ENCODE peak calls at places on chromosomes 3 and 15, in eight cellular contexts. G is fibroblast of pulmonary artery, Z is heart left ventricle, H is body of pancreas, Q is Calu3, W is mammary epithelial cell, N is GM12865, Y is bronchial epithelial cell. E is an unnamed sample.

GRCh38 chr3:111577798-111578685 is 17.1 kb downstream of the ZBED2 start:
- DNase-seq in G (peak; percentile 89), Z (no peak), H (no peak), Q (peak; percentile 32), W (peak; percentile 80), N (peak; percentile 52), Y (peak; percentile 90), E (peak; percentile 28)

GRCh38 chr3:54225841-54226528 is 103.6 kb downstream of the CACNA2D3 start:
- DNase-seq in G (no peak), Z (no peak), H (no peak), Q (no peak), W (no peak), N (no peak), Y (no peak), E (no peak)

GRCh38 chr15:61032600-61033286 is 196.4 kb downstream of the RORA start:
- DNase-seq in G (no peak), Z (no peak), H (peak; percentile 13), Q (no peak), W (no peak), N (no peak), Y (no peak), E (no peak)

GRCh38 chr3:24614353-24614752 is 119.7 kb upstream of the THRB start:
- DNase-seq in G (no peak), Z (no peak), H (no peak), Q (no peak), W (no peak), N (no peak), Y (no peak), E (no peak)

GRCh38 chr15:80367661-80368060 is 36.5 kb upstream of the ARNT2 start:
- DNase-seq in G (no peak), Z (no peak), H (no peak), Q (no peak), W (peak; percentile 1), N (no peak), Y (no peak), E (no peak)

GRCh38 chr15:32919749-32920414 is 202.1 kb downstream of the GREM1 start:
- DNase-seq in G (peak; percentile 90), Z (no peak), H (no peak), Q (no peak), W (no peak), N (no peak), Y (no peak), E (no peak)

GRCh38 chr15:52653451-52653964 is 25.7 kb downstream of the ATOSA start:
- DNase-seq in G (peak; percentile 90), Z (no peak), H (no peak), Q (peak; percentile 10), W (peak; percentile 71), N (no peak), Y (peak; percentile 96), E (no peak)

GRCh38 chr3:78022232-78022631 is 982.3 kb downstream of the ROBO2 start:
- DNase-seq in G (no peak), Z (no peak), H (no peak), Q (no peak), W (no peak), N (no peak), Y (peak; percentile 2), E (no peak)

GRCh38 chr3:5568451-5568850 is 380.9 kb downstream of the EDEM1 start:
- DNase-seq in G (no peak), Z (no peak), H (no peak), Q (peak; percentile 10), W (peak; percentile 1), N (peak; percentile 44), Y (peak; percentile 17), E (no peak)
- TF ChIP-seq CTCF in G (no peak), Z (no peak), H (no peak), Q (no peak), W (peak; percentile 6), N (no peak), Y (no peak), E (peak; percentile 7)

DNA sequence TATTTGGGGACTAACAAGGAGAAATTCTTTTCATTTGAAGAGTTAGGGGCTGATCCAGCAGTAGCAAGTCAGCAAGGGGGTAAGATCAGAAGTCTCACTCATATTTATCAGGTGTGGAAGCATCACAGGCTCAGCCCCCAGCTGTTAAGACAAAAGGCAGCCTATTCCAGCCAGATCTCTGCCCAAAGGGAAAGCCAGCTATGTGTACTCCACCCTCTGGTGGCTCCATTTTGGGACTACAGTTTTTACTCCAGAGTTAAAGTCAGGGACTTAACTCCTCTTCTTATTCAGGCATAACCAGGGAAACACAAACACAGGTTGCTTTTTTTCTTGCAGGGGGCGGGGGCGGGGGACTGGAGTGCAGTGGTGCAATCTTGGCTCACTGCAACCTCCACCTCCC is 19.2 kb downstream of the UBP1 start:
- DNase-seq in G (no peak), Z (no peak), H (no peak), Q (no peak), W (no peak), N (no peak), Y (no peak), E (no peak)
- TF ChIP-seq CTCF in G (no peak), Z (no peak), H (no peak), Q (no peak), W (no peak), N (no peak), Y (no peak), E (no peak)

GRCh38 chr3:62557983-62558382 is 184.6 kb upstream of the FEZF2 start:
- DNase-seq in G (no peak), Z (no peak), H (no peak), Q (no peak), W (no peak), N (no peak), Y (no peak), E (no peak)

GRCh38 chr3:62557450-62557849 is 184.1 kb upstream of the FEZF2 start:
- DNase-seq in G (no peak), Z (no peak), H (no peak), Q (no peak), W (no peak), N (no peak), Y (no peak), E (no peak)

GRCh38 chr3:62558549-62559112 is 185.3 kb upstream of the FEZF2 start:
- DNase-seq in G (peak; percentile 45), Z (no peak), H (no peak), Q (peak; percentile 19), W (no peak), N (peak; percentile 23), Y (peak; percentile 26), E (peak; percentile 14)

GRCh38 chr3:62562017-62562416 is 188.7 kb upstream of the FEZF2 start:
- DNase-seq in G (peak; percentile 89), Z (no peak), H (no peak), Q (no peak), W (no peak), N (no peak), Y (peak; percentile 51), E (no peak)

GRCh38 chr3:62559831-62560445 is 186.6 kb upstream of the FEZF2 start:
- DNase-seq in G (peak; percentile 71), Z (no peak), H (no peak), Q (no peak), W (no peak), N (peak; percentile 9), Y (peak; percentile 56), E (no peak)
- TF ChIP-seq CTCF in G (peak; percentile 74), Z (peak; percentile 43), H (peak; percentile 44), Q (no peak), W (peak; percentile 62), N (peak; percentile 13), Y (peak; percentile 44), E (peak; percentile 11)

DNA sequence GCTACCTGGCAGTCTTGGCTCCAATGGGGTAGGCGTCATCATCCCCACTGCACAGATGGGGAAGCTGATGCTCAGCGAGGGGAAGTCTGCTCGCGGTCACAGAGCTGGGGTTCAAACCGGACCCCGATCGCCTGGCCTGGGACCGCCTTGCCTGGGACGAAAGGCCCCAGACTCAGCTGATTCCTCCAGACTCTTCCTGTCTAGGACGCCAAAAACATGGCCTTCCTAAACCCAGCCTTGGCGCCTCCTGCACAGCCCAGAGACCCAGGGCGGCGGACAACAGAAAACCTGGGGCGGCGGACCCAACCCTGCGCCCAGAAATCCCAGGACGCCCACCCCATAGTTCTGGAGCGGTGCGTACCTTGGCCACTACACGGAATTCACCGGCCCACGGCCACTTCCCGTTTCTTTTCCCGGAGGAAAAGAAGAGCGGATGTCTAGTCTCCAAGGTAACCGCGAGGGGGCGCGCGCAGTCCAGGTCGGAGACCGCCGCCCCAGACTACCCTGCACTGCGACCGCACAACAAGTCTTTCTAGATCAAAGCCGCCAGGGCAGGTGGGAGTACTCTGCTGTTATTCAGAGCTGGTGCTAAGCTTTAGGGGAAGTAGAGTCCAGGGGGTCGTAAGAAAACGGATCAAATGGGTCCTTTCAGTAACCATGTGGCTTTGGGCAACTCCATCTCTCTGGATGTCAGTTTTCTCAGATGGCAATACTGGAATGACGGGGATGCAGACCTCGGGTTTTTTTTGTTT is 4.9 kb upstream of the IL17RD start:
- DNase-seq in G (peak; percentile 71), Z (peak; percentile 74), H (peak; percentile 80), Q (peak; percentile 87), W (peak; percentile 48), N (peak; percentile 77), Y (peak; percentile 45), E (peak; percentile 74)
- TF ChIP-seq CTCF in G (peak; percentile 69), Z (peak; percentile 93), H (peak; percentile 84), Q (peak; percentile 76), W (peak; percentile 79), N (peak; percentile 82), Y (peak; percentile 84), E (peak; percentile 88)

GRCh38 chr3:160685144-160685766 is 8.3 kb downstream of the ARL14 start:
- DNase-seq in G (no peak), Z (no peak), H (no peak), Q (no peak), W (no peak), N (no peak), Y (peak; percentile 23), E (no peak)
- TF ChIP-seq CTCF in G (peak; percentile 49), Z (no peak), H (peak; percentile 41), Q (peak; percentile 72), W (peak; percentile 48), N (no peak), Y (peak; percentile 30), E (no peak)

GRCh38 chr3:98592345-98592935 is 971 bp downstream of the CPOX start:
- DNase-seq in G (no peak), Z (no peak), H (no peak), Q (no peak), W (peak; percentile 6), N (no peak), Y (no peak), E (no peak)

GRCh38 chr3:98589331-98589870 is 4.0 kb downstream of the CPOX start:
- DNase-seq in G (peak; percentile 40), Z (no peak), H (no peak), Q (no peak), W (no peak), N (no peak), Y (no peak), E (no peak)

GRCh38 chr3:98584563-98584962 is 8.8 kb downstream of the CPOX start:
- DNase-seq in G (no peak), Z (no peak), H (no peak), Q (no peak), W (no peak), N (no peak), Y (no peak), E (no peak)

GRCh38 chr3:98583766-98584165 is 9.6 kb downstream of the CPOX start:
- DNase-seq in G (no peak), Z (no peak), H (no peak), Q (no peak), W (no peak), N (no peak), Y (no peak), E (no peak)

GRCh38 chr3:98587654-98588532 is 5.5 kb downstream of the CPOX start:
- DNase-seq in G (peak; percentile 28), Z (no peak), H (no peak), Q (no peak), W (no peak), N (no peak), Y (no peak), E (no peak)
- TF ChIP-seq CTCF in G (peak; percentile 53), Z (peak; percentile 19), H (no peak), Q (no peak), W (peak; percentile 57), N (no peak), Y (peak; percentile 16), E (no peak)